ENCODE peak calls at places on chromosomes 13 and 19, in four cellular contexts. U is effector memory CD8-positive, alpha-beta T cell; M is kidney tubule cell; S is astrocyte of the spinal cord. W is an unnamed sample.

GRCh38 chr13:112510002-112510780 is 77.8 kb downstream of the TUBGCP3 start:
- DNase-seq in S (peak), M (peak), U (no peak), W (no peak)

GRCh38 chr13:66780814-66781213 is 449.3 kb downstream of the PCDH9 start:
- DNase-seq in S (peak), U (no peak), M (peak), W (no peak)

GRCh38 chr19:13461536-13461935 is 44.7 kb downstream of the CACNA1A start:
- DNase-seq in S (no peak), U (no peak), M (no peak), W (no peak)

GRCh38 chr19:38073806-38074685 is 150.0 kb downstream of the DPF1 start:
- DNase-seq in M (no peak), U (no peak), S (no peak), W (no peak)

GRCh38 chr13:112686364-112686763 is 3.5 kb upstream of the ATP11A start:
- DNase-seq in M (no peak), U (no peak), S (no peak), W (no peak)

GRCh38 chr13:25874907-25875306 is 176.9 kb downstream of the SHISA2 start:
- DNase-seq in U (peak), S (no peak), M (no peak), W (peak)

GRCh38 chr19:19205416-19206410 is 2.5 kb upstream of the NR2C2AP start:
- DNase-seq in U (no peak), M (no peak), S (no peak), W (no peak)

GRCh38 chr19:39372047-39372802 is 18.7 kb downstream of the PAF1 start:
- DNase-seq in S (peak), M (no peak), U (no peak), W (no peak)

GRCh38 chr13:66660013-66660804 is 569.9 kb downstream of the PCDH9 start:
- DNase-seq in U (no peak), S (peak), M (peak), W (no peak)

GRCh38 chr13:78958019-78958418 is 299.1 kb upstream of the OBI1 start:
- DNase-seq in U (no peak), M (no peak), S (no peak), W (no peak)

GRCh38 chr19:47545061-47545948 is 27.6 kb downstream of the ZNF541 start:
- DNase-seq in S (no peak), M (no peak), U (no peak), W (no peak)

GRCh38 chr19:11662278-11662677 is 65.0 kb downstream of the ZNF627 start:
- DNase-seq in M (no peak), U (no peak), S (no peak), W (no peak)

GRCh38 chr19:52527134-52527953 is at the start of gene ZNF808:
- DNase-seq in M (peak), S (peak), U (peak), W (peak)

GRCh38 chr13:73401769-73402168 is 343.0 kb downstream of the KLF5 start:
- DNase-seq in M (no peak), S (no peak), U (no peak), W (no peak)

GRCh38 chr19:16473875-16474397 is 2.2 kb upstream of the EPS15L1 start:
- DNase-seq in U (no peak), M (no peak), S (no peak), W (no peak)

GRCh38 chr13:83515267-83515666 is 367.0 kb downstream of the SLITRK1 start:
- DNase-seq in M (no peak), U (no peak), S (peak), W (no peak)

GRCh38 chr13:64457976-64458375 is 2772.2 kb downstream of the PCDH9 start:
- DNase-seq in U (no peak), S (peak), M (no peak), W (no peak)

GRCh38 chr13:95676100-95676774 is 702 bp upstream of the DNAJC3 start:
- DNase-seq in S (peak), U (peak), M (peak), W (peak)

GRCh38 chr19:18603958-18604819 is 2.4 kb downstream of the CRLF1 start:
- DNase-seq in S (no peak), M (no peak), U (no peak), W (no peak)

W was measured in immature natural killer cell.